ENCODE peak calls at places on chromosomes 2 and 18, in five cellular contexts. One of them, this sample, is unnamed.

GRCh38 chr2:168119519-168120141 is 127.8 kb downstream of the STK39 start:
- DNase-seq in neural progenitor cell: peak
- DNase-seq in astrocyte of the spinal cord: peak
- DNase-seq in left ventricle myocardium inferior: no peak
- DNase-seq in CD8-positive, alpha-beta T cell: no peak
- DNase-seq in this sample: no peak

GRCh38 chr18:74869904-74870863 is 272.5 kb downstream of the ZNF407 start:
- DNase-seq in neural progenitor cell: peak
- DNase-seq in astrocyte of the spinal cord: peak
- DNase-seq in left ventricle myocardium inferior: no peak
- DNase-seq in CD8-positive, alpha-beta T cell: no peak
- DNase-seq in this sample: peak

GRCh38 chr2:182319556-182319955 is 107.3 kb downstream of the PDE1A start:
- DNase-seq in neural progenitor cell: no peak
- DNase-seq in astrocyte of the spinal cord: peak
- DNase-seq in left ventricle myocardium inferior: no peak
- DNase-seq in CD8-positive, alpha-beta T cell: no peak
- DNase-seq in this sample: no peak

GRCh38 chr2:176455865-176456291 is 186.6 kb downstream of the MTX2 start:
- DNase-seq in neural progenitor cell: peak
- DNase-seq in astrocyte of the spinal cord: no peak
- DNase-seq in left ventricle myocardium inferior: peak
- DNase-seq in CD8-positive, alpha-beta T cell: no peak
- DNase-seq in this sample: no peak

GRCh38 chr2:15965564-15966019 is 25.2 kb downstream of the MYCN start:
- DNase-seq in neural progenitor cell: peak
- DNase-seq in astrocyte of the spinal cord: no peak
- DNase-seq in left ventricle myocardium inferior: no peak
- DNase-seq in CD8-positive, alpha-beta T cell: no peak
- DNase-seq in this sample: no peak

GRCh38 chr2:2873450-2873811 is 504.2 kb downstream of the EIPR1 start:
- DNase-seq in neural progenitor cell: no peak
- DNase-seq in astrocyte of the spinal cord: no peak
- DNase-seq in left ventricle myocardium inferior: no peak
- DNase-seq in CD8-positive, alpha-beta T cell: no peak
- DNase-seq in this sample: no peak

GRCh38 chr2:101811226-101812015 is 113.9 kb downstream of the MAP4K4 start:
- DNase-seq in neural progenitor cell: no peak
- DNase-seq in astrocyte of the spinal cord: no peak
- DNase-seq in left ventricle myocardium inferior: no peak
- DNase-seq in CD8-positive, alpha-beta T cell: no peak
- DNase-seq in this sample: no peak

GRCh38 chr2:216643986-216644662 is 10.9 kb downstream of the IGFBP2 start:
- DNase-seq in neural progenitor cell: peak
- DNase-seq in astrocyte of the spinal cord: no peak
- DNase-seq in left ventricle myocardium inferior: no peak
- DNase-seq in CD8-positive, alpha-beta T cell: no peak
- DNase-seq in this sample: no peak

GRCh38 chr2:133780099-133780996 is 212.1 kb upstream of the NCKAP5 start:
- DNase-seq in neural progenitor cell: peak
- DNase-seq in astrocyte of the spinal cord: peak
- DNase-seq in left ventricle myocardium inferior: no peak
- DNase-seq in CD8-positive, alpha-beta T cell: no peak
- DNase-seq in this sample: peak
- TF ChIP-seq CTCF in neural progenitor cell: peak
- TF ChIP-seq CTCF in astrocyte of the spinal cord: peak
- TF ChIP-seq CTCF in left ventricle myocardium inferior: peak
- TF ChIP-seq CTCF in CD8-positive, alpha-beta T cell: no peak
- TF ChIP-seq CTCF in this sample: peak

GRCh38 chr2:46704593-46704992 is 211.0 kb downstream of the MCFD2 start:
- DNase-seq in neural progenitor cell: no peak
- DNase-seq in astrocyte of the spinal cord: no peak
- DNase-seq in left ventricle myocardium inferior: no peak
- DNase-seq in CD8-positive, alpha-beta T cell: no peak
- DNase-seq in this sample: no peak

GRCh38 chr2:46708492-46708891 is 207.1 kb downstream of the MCFD2 start:
- DNase-seq in neural progenitor cell: no peak
- DNase-seq in astrocyte of the spinal cord: no peak
- DNase-seq in left ventricle myocardium inferior: no peak
- DNase-seq in CD8-positive, alpha-beta T cell: no peak
- DNase-seq in this sample: no peak

GRCh38 chr2:46707909-46708308 is 207.7 kb downstream of the MCFD2 start:
- DNase-seq in neural progenitor cell: no peak
- DNase-seq in astrocyte of the spinal cord: no peak
- DNase-seq in left ventricle myocardium inferior: no peak
- DNase-seq in CD8-positive, alpha-beta T cell: no peak
- DNase-seq in this sample: no peak

GRCh38 chr2:46705663-46706062 is 209.9 kb downstream of the MCFD2 start:
- DNase-seq in neural progenitor cell: no peak
- DNase-seq in astrocyte of the spinal cord: no peak
- DNase-seq in left ventricle myocardium inferior: no peak
- DNase-seq in CD8-positive, alpha-beta T cell: no peak
- DNase-seq in this sample: no peak

DNA sequence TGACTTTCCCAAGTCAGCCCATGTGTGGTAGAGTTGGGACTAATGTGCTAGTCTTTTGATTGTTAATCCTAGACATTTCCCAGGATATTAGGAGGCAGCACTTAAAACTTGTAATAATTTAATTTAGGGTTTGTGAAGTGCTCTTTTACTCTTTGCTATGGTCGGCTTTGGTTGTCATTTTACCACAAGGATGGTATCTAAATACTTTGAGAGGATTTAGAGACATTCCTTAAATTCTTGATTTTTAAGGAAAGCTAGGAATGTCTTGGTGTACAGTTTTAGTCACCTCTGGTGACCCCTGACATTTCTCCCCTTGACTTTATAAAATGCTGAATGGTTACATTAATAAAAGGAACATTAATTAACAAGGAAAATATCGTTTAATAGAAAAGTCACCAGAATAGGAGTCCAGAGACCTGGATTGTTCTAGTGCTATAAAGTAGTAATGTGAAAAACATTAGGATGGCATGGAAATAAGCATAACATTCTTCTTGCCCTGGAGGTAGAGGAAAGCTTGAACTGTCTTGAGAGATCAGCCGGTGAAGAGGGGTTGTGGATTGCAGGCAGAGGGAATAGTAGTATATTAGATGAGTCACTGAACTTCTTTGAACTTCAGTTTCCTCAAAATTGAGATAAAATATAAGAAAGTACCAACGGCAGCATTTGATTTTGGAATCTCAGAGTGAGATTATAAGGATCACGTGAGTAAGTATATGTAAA is 209.2 kb downstream of the MCFD2 start:
- DNase-seq in neural progenitor cell: peak
- DNase-seq in astrocyte of the spinal cord: no peak
- DNase-seq in left ventricle myocardium inferior: no peak
- DNase-seq in CD8-positive, alpha-beta T cell: no peak
- DNase-seq in this sample: no peak
- H3K4me3 ChIP-seq in neural progenitor cell: no peak
- H3K4me3 ChIP-seq in astrocyte of the spinal cord: no peak
- H3K4me3 ChIP-seq in left ventricle myocardium inferior: no peak
- H3K4me3 ChIP-seq in CD8-positive, alpha-beta T cell: no peak
- H3K4me3 ChIP-seq in this sample: no peak

GRCh38 chr18:8584798-8585197 is 24.4 kb upstream of the RAB12 start:
- DNase-seq in neural progenitor cell: peak
- DNase-seq in astrocyte of the spinal cord: no peak
- DNase-seq in left ventricle myocardium inferior: no peak
- DNase-seq in CD8-positive, alpha-beta T cell: no peak
- DNase-seq in this sample: no peak
- TF ChIP-seq CTCF in neural progenitor cell: no peak
- TF ChIP-seq CTCF in astrocyte of the spinal cord: no peak
- TF ChIP-seq CTCF in left ventricle myocardium inferior: no peak
- TF ChIP-seq CTCF in CD8-positive, alpha-beta T cell: no peak
- TF ChIP-seq CTCF in this sample: no peak

DNA sequence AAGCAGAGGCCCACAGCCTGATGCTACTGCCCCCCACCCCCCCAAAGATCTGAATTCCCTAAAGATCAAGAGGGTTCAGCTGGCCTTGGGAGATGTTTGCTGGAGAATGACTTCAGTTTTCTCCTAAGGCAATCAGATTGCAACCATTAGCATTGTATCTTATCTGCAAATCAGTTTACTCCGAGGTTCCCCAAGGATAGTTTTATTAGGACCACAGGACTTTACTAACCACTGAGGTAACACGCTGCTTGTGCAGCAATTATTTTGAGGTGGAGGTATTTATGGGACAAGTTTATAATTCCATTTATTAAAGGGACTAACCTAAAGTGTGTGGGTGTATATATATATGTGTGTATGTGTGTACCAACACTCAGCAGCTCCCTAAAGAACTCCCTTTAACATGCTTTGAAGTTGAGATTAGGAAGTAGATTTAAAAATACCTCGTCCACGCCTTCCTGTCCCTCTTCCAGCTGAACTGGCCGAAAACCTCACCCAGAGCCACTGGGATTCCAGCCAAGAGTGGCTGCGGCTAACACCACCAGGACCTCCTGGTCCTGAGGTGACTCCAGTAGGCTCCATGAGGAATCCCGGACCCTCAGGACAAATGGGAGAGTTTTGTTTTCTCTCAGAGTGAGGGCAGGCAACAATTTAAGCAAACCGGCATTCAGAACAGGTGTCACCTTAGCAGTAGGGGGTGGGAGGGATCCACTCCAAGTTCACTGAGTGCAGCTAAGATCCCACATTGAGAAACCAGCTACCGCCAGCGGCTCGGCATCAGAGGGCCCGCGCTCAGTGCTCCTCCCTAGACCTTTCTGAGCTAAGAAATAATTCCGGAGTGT is 3.0 kb upstream of the DLX1 start:
- DNase-seq in neural progenitor cell: peak
- DNase-seq in astrocyte of the spinal cord: no peak
- DNase-seq in left ventricle myocardium inferior: no peak
- DNase-seq in CD8-positive, alpha-beta T cell: no peak
- DNase-seq in this sample: no peak
- H3K4me3 ChIP-seq in neural progenitor cell: no peak
- H3K4me3 ChIP-seq in astrocyte of the spinal cord: no peak
- H3K4me3 ChIP-seq in left ventricle myocardium inferior: no peak
- H3K4me3 ChIP-seq in CD8-positive, alpha-beta T cell: no peak
- H3K4me3 ChIP-seq in this sample: no peak

GRCh38 chr2:237315170-237315880 is 98.6 kb downstream of the COL6A3 start:
- DNase-seq in neural progenitor cell: peak
- DNase-seq in astrocyte of the spinal cord: peak
- DNase-seq in left ventricle myocardium inferior: peak
- DNase-seq in CD8-positive, alpha-beta T cell: no peak
- DNase-seq in this sample: no peak
- TF ChIP-seq CTCF in neural progenitor cell: no peak
- TF ChIP-seq CTCF in astrocyte of the spinal cord: peak
- TF ChIP-seq CTCF in left ventricle myocardium inferior: peak
- TF ChIP-seq CTCF in CD8-positive, alpha-beta T cell: no peak
- TF ChIP-seq CTCF in this sample: no peak

DNA sequence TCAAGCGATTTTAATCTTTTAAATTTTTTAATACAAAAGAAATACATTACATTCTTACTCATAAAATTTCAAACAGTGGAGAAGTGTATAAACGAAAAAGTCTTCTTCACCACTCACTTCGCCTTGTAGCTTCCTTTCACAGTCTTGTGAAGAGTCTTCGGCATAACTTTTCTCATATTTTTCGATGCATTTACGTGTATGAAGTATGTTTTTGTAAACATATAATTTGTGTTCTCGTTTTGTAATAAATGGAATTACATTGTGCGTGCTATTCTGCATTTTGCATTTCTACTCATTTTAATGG is 1.1 kb downstream of the SP140L start:
- DNase-seq in neural progenitor cell: no peak
- DNase-seq in astrocyte of the spinal cord: no peak
- DNase-seq in left ventricle myocardium inferior: no peak
- DNase-seq in CD8-positive, alpha-beta T cell: no peak
- DNase-seq in this sample: no peak
- H3K4me3 ChIP-seq in neural progenitor cell: no peak
- H3K4me3 ChIP-seq in astrocyte of the spinal cord: no peak
- H3K4me3 ChIP-seq in left ventricle myocardium inferior: peak
- H3K4me3 ChIP-seq in CD8-positive, alpha-beta T cell: peak
- H3K4me3 ChIP-seq in this sample: peak

GRCh38 chr2:113965228-113965627 is 75.3 kb downstream of the ACTR3 start:
- DNase-seq in neural progenitor cell: no peak
- DNase-seq in astrocyte of the spinal cord: no peak
- DNase-seq in left ventricle myocardium inferior: no peak
- DNase-seq in CD8-positive, alpha-beta T cell: no peak
- DNase-seq in this sample: no peak

GRCh38 chr2:113966832-113967231 is 76.9 kb downstream of the ACTR3 start:
- DNase-seq in neural progenitor cell: no peak
- DNase-seq in astrocyte of the spinal cord: peak
- DNase-seq in left ventricle myocardium inferior: no peak
- DNase-seq in CD8-positive, alpha-beta T cell: no peak
- DNase-seq in this sample: no peak

GRCh38 chr2:113964436-113964835 is 74.5 kb downstream of the ACTR3 start:
- DNase-seq in neural progenitor cell: no peak
- DNase-seq in astrocyte of the spinal cord: no peak
- DNase-seq in left ventricle myocardium inferior: no peak
- DNase-seq in CD8-positive, alpha-beta T cell: no peak
- DNase-seq in this sample: no peak

GRCh38 chr2:113966171-113966570 is 76.3 kb downstream of the ACTR3 start:
- DNase-seq in neural progenitor cell: no peak
- DNase-seq in astrocyte of the spinal cord: no peak
- DNase-seq in left ventricle myocardium inferior: no peak
- DNase-seq in CD8-positive, alpha-beta T cell: no peak
- DNase-seq in this sample: no peak

GRCh38 chr2:113965644-113966043 is 75.8 kb downstream of the ACTR3 start:
- DNase-seq in neural progenitor cell: peak
- DNase-seq in astrocyte of the spinal cord: peak
- DNase-seq in left ventricle myocardium inferior: no peak
- DNase-seq in CD8-positive, alpha-beta T cell: no peak
- DNase-seq in this sample: peak
- TF ChIP-seq CTCF in neural progenitor cell: peak
- TF ChIP-seq CTCF in astrocyte of the spinal cord: peak
- TF ChIP-seq CTCF in left ventricle myocardium inferior: peak
- TF ChIP-seq CTCF in CD8-positive, alpha-beta T cell: peak
- TF ChIP-seq CTCF in this sample: peak

DNA sequence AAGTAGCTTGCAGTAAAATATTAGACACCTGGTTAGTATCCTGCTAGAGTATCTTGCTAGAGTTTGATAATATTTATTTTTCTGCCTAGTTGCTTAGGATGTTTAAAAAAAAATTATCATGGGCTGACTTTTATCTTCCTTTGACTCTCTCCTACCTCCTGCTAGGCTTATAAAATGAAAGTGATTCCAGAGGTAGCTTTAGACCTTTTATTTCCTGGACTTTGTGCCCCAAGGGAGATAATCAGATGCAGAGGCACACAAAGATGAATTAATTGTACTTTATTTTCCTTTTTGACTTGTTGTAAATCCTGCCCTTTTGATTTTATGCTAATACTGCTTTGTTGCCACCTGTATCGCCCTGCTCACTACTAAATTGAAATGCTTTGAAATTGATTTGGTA is 130.7 kb downstream of the WDSUB1 start:
- DNase-seq in neural progenitor cell: no peak
- DNase-seq in astrocyte of the spinal cord: no peak
- DNase-seq in left ventricle myocardium inferior: no peak
- DNase-seq in CD8-positive, alpha-beta T cell: no peak
- DNase-seq in this sample: no peak
- H3K4me3 ChIP-seq in neural progenitor cell: no peak
- H3K4me3 ChIP-seq in astrocyte of the spinal cord: no peak
- H3K4me3 ChIP-seq in left ventricle myocardium inferior: no peak
- H3K4me3 ChIP-seq in CD8-positive, alpha-beta T cell: no peak
- H3K4me3 ChIP-seq in this sample: no peak

GRCh38 chr2:18219676-18220075 is 340.8 kb downstream of the RDH14 start:
- DNase-seq in neural progenitor cell: no peak
- DNase-seq in astrocyte of the spinal cord: no peak
- DNase-seq in left ventricle myocardium inferior: no peak
- DNase-seq in CD8-positive, alpha-beta T cell: no peak
- DNase-seq in this sample: no peak
- TF ChIP-seq CTCF in neural progenitor cell: no peak
- TF ChIP-seq CTCF in astrocyte of the spinal cord: peak
- TF ChIP-seq CTCF in left ventricle myocardium inferior: no peak
- TF ChIP-seq CTCF in CD8-positive, alpha-beta T cell: no peak
- TF ChIP-seq CTCF in this sample: no peak